ENCODE peak calls at places on chromosome 22, in eight cellular contexts. B is adrenal gland; H is small intestine; E is effector memory CD4-positive, alpha-beta T cell; I is aorta; M is dorsolateral prefrontal cortex; F is stomach; A is cardiac muscle cell. K is an unnamed sample. For H3K27me3, the result is how much of the 10 kb centered on the place peaks cover.

GRCh38 chr22:37638351-37639069 is 959 bp upstream of the SH3BP1 start:
- DNase-seq in A (no peak), I (no peak), B (no peak), M (no peak), H (peak), F (peak), E (no peak), K (no peak)

GRCh38 chr22:29313126-29314071 is 2.1 kb downstream of the RASL10A start:
- DNase-seq in I (peak), E (no peak), A (peak), F (no peak), B (peak), M (no peak), H (peak), K (no peak)

GRCh38 chr22:24969588-24970301 is 17.2 kb downstream of the KIAA1671 start:
- DNase-seq in H (peak), E (no peak), M (no peak), B (peak), A (peak), I (no peak), F (no peak), K (peak)

GRCh38 chr22:17056058-17056457 is 28.7 kb upstream of the IL17RA start:
- DNase-seq in M (no peak), A (no peak), H (no peak), B (no peak), E (no peak), F (no peak), I (no peak), K (no peak)

GRCh38 chr22:47209547-47210023 is 447.1 kb downstream of the TBC1D22A start:
- DNase-seq in I (no peak), E (no peak), F (peak), M (no peak), H (no peak), B (no peak), A (no peak), K (no peak)

GRCh38 chr22:29767289-29768051 is at the start of gene UQCR10:
- DNase-seq in A (peak), M (peak), E (peak), H (peak), B (peak), F (peak), I (peak), K (peak)

GRCh38 chr22:44683237-44683636 is 18.8 kb upstream of the PRR5 start:
- DNase-seq in H (no peak), M (no peak), B (no peak), E (no peak), F (no peak), I (no peak), A (no peak), K (no peak)

GRCh38 chr22:39288135-39288898 is 31.1 kb downstream of the RPL3 start:
- DNase-seq in H (no peak), M (no peak), I (no peak), E (no peak), B (no peak), A (no peak), F (no peak), K (no peak)

GRCh38 chr22:39559456-39560105 is 11.0 kb upstream of the CACNA1I start:
- DNase-seq in F (no peak), E (no peak), I (no peak), A (peak), B (no peak), M (no peak), H (no peak), K (no peak)

GRCh38 chr22:47630741-47631534 is 868.5 kb downstream of the TBC1D22A start:
- DNase-seq in F (peak), A (no peak), E (no peak), B (no peak), M (no peak), I (no peak), H (no peak), K (no peak)

GRCh38 chr22:20507253-20508066 is at the start of gene MED15:
- DNase-seq in B (peak), M (peak), I (peak), H (peak), E (peak), A (peak), F (peak), K (peak)

GRCh38 chr22:25021976-25022711 is 69.6 kb downstream of the KIAA1671 start:
- DNase-seq in F (no peak), M (no peak), I (no peak), H (no peak), B (no peak), E (no peak), A (peak), K (peak)

GRCh38 chr22:26805131-26805530 is 147.7 kb downstream of the MIAT start:
- DNase-seq in F (no peak), M (no peak), H (no peak), E (no peak), I (no peak), B (no peak), A (no peak), K (no peak)

GRCh38 chr22:37428649-37429586 is 1.6 kb upstream of the ELFN2 start:
- DNase-seq in B (peak), A (peak), I (no peak), H (peak), E (peak), F (peak), M (no peak), K (peak)

GRCh38 chr22:31326877-31327276 is 19.3 kb downstream of the PATZ1 start:
- DNase-seq in B (no peak), A (no peak), H (no peak), E (no peak), M (no peak), F (no peak), I (no peak), K (no peak)

GRCh38 chr22:44473166-44473565 is 24.9 kb downstream of the RTL6 start:
- DNase-seq in E (no peak), B (no peak), H (no peak), A (peak), I (no peak), M (no peak), F (no peak), K (no peak)

GRCh38 chr22:45087802-45088201 is 75.9 kb upstream of the NUP50 start:
- DNase-seq in A (no peak), E (no peak), M (no peak), I (no peak), B (no peak), H (no peak), F (no peak), K (no peak)

DNA sequence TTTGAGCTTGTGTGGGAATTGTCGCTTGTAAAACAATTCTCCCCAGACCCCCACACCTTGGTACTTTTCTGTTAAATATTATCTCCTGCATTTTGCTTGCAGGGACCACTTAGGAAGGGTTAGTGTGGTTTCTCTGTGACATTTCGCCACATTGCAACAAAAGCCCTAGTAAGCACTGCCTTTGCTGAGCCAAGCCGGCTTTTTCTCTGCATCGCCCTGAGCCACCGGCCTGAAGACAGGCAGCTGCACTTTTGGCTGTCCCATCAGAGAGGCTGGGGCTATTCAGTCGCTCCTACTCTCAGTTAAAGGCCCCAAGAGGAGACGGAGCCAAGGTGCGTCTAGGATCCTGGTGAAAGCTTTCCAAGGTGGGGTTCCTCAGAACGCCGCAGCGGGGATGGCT is 5.7 kb downstream of the MPPED1 start:
- DNase-seq in H (no peak), A (no peak), F (no peak), I (no peak), M (no peak), E (no peak), B (no peak), K (no peak)
- H3K27me3 ChIP-seq in H (under half), A (under half), F (under half), I (under half), M (under half), E (under half), B (under half), K (under half)

GRCh38 chr22:46145361-46145851 is 4.9 kb upstream of the PPARA start:
- DNase-seq in F (no peak), B (no peak), I (peak), E (no peak), H (no peak), A (no peak), M (no peak), K (no peak)

GRCh38 chr22:46147471-46148267 is 2.7 kb upstream of the PPARA start:
- DNase-seq in H (peak), F (no peak), A (no peak), I (peak), B (no peak), M (no peak), E (no peak), K (no peak)

GRCh38 chr22:46147061-46147460 is 3.3 kb upstream of the PPARA start:
- DNase-seq in A (no peak), B (no peak), E (no peak), F (no peak), H (peak), M (no peak), I (peak), K (no peak)

GRCh38 chr22:46145896-46146295 is 4.4 kb upstream of the PPARA start:
- DNase-seq in M (no peak), H (no peak), I (peak), E (no peak), F (no peak), A (no peak), B (no peak), K (no peak)

DNA sequence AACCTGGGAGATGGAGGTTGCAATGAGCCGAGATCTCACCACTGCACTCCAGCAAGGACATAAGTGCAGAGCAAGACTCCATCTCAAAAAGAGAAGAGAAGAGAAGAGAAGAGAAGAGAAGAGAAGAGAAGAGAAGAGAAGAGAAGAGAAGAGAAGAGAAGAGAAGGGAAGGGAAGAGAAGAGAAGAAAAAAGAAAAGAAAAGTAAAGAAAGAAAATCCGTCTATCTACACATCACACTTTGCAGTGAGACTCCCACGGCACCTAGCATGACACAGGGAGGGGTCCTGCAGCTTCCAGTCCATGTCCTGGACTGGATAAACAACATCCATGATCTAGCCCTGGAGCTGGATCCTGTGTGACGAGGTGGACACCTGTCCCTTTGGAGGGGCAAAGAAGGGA is 4.0 kb upstream of the PPARA start:
- DNase-seq in E (no peak), H (no peak), F (no peak), M (no peak), I (no peak), A (no peak), B (no peak), K (no peak)
- H3K27me3 ChIP-seq in E (under half), H (under half), F (under half), M (under half), I (under half), A (under half), B (under half), K (under half)

GRCh38 chr22:18091916-18092526 is 14.2 kb downstream of the PEX26 start:
- DNase-seq in M (peak), I (peak), E (peak), B (peak), A (peak), H (peak), F (peak), K (peak)

GRCh38 chr22:18091478-18091877 is 13.7 kb downstream of the PEX26 start:
- DNase-seq in M (no peak), F (no peak), H (no peak), A (no peak), B (no peak), E (no peak), I (no peak), K (no peak)

GRCh38 chr22:18085188-18085587 is 7.4 kb downstream of the PEX26 start:
- DNase-seq in E (no peak), F (peak), H (peak), A (no peak), B (no peak), I (no peak), M (no peak), K (peak)

GRCh38 chr22:18090286-18090685 is 12.5 kb downstream of the PEX26 start:
- DNase-seq in M (no peak), H (no peak), E (no peak), I (no peak), A (no peak), F (no peak), B (no peak), K (no peak)

GRCh38 chr22:18088825-18089568 is 11.2 kb downstream of the PEX26 start:
- DNase-seq in E (no peak), B (peak), H (no peak), M (no peak), I (no peak), F (no peak), A (no peak), K (peak)
- H3K27me3 ChIP-seq in E (under half), B (under half), H (under half), M (under half), I (under half), F (under half), A (under half), K (under half)

GRCh38 chr22:35564975-35565867 is 24.6 kb downstream of the RASD2 start:
- DNase-seq in I (no peak), F (no peak), A (peak), H (no peak), B (no peak), E (no peak), M (no peak), K (no peak)
- H3K27me3 ChIP-seq in I (under half), F (under half), A (under half), H (under half), B (under half), E (under half), M (under half), K (under half)

GRCh38 chr22:41910599-41911291 is 4.1 kb downstream of the SHISA8 start:
- DNase-seq in A (peak), B (peak), M (peak), F (peak), E (no peak), I (no peak), H (no peak), K (peak)

GRCh38 chr22:41913040-41913719 is 1.7 kb downstream of the SHISA8 start:
- DNase-seq in F (no peak), E (no peak), H (no peak), B (peak), M (no peak), A (no peak), I (no peak), K (no peak)

GRCh38 chr22:41913842-41914534 is 886 bp downstream of the SHISA8 start:
- DNase-seq in H (no peak), F (no peak), I (no peak), A (no peak), B (peak), E (no peak), M (no peak), K (no peak)

GRCh38 chr22:41911292-41911611 is 3.6 kb downstream of the SHISA8 start:
- DNase-seq in E (no peak), F (no peak), I (no peak), H (no peak), M (no peak), B (no peak), A (no peak), K (no peak)

GRCh38 chr22:41912338-41913039 is 2.4 kb downstream of the SHISA8 start:
- DNase-seq in F (no peak), E (no peak), H (no peak), A (no peak), I (no peak), M (no peak), B (peak), K (no peak)
- H3K27me3 ChIP-seq in F (half or more), E (half or more), H (under half), A (half or more), I (under half), M (under half), B (under half), K (under half)

GRCh38 chr22:33065230-33065629 is 7.0 kb upstream of the SYN3 start:
- DNase-seq in B (no peak), M (no peak), A (no peak), H (no peak), I (no peak), F (no peak), E (no peak), K (no peak)

GRCh38 chr22:33063611-33064010 is 5.4 kb upstream of the SYN3 start:
- DNase-seq in B (no peak), H (no peak), F (no peak), E (no peak), I (no peak), A (no peak), M (no peak), K (no peak)

GRCh38 chr22:33057363-33057995 is 702 bp downstream of the SYN3 start:
- DNase-seq in M (no peak), I (no peak), E (no peak), F (no peak), A (no peak), H (no peak), B (no peak), K (no peak)

DNA sequence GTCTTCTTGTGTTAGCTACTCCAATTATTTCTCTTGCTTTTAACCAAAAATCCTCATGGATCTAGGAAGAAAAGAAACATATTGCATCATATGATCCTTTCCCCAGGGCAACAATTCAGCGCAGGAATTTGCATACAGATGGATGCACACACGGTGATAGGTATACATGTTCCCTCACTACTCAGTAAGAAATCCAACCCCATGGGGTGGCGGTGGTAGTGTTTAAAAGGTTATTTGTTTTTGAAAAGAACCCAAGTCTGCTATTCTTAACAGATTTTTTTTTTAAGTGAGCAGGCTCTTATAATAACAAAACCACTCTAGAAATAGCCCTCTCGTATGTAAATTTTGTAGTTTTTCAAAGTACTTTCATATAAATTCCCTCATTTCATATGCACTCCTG is 4.2 kb upstream of the SYN3 start:
- DNase-seq in I (no peak), M (no peak), A (no peak), B (no peak), E (no peak), F (no peak), H (no peak), K (no peak)
- H3K27me3 ChIP-seq in I (under half), M (under half), A (under half), B (under half), E (under half), F (under half), H (under half), K (under half)

GRCh38 chr22:49726022-49726681 is 101.5 kb downstream of the BRD1 start:
- DNase-seq in M (no peak), F (no peak), H (no peak), B (no peak), A (no peak), E (no peak), I (no peak), K (no peak)
- H3K27me3 ChIP-seq in M (under half), F (under half), H (under half), B (under half), A (half or more), E (under half), I (under half), K (under half)

GRCh38 chr22:22213231-22213630 is 31.4 kb upstream of the VPREB1 start:
- DNase-seq in I (no peak), E (no peak), M (no peak), A (no peak), H (no peak), F (no peak), B (no peak), K (no peak)
- H3K27me3 ChIP-seq in I (under half), E (under half), M (under half), A (half or more), H (under half), F (under half), B (under half), K (under half)